ENCODE peak calls at places on chromosome 9, in four cellular contexts. One of them, this sample, is unnamed. For H3K79me2, the result is how much of the 10 kb centered on the place peaks cover.

GRCh38 chr9:113879906-113880305 is 3.8 kb downstream of the ZNF618 start:
- DNase-seq in H9: no peak
- DNase-seq in mesendoderm: no peak
- DNase-seq in H1: no peak
- DNase-seq in this sample: no peak

GRCh38 chr9:125910286-125910685 is 163.1 kb downstream of the PBX3 start:
- DNase-seq in H9: no peak
- DNase-seq in mesendoderm: no peak
- DNase-seq in H1: no peak
- DNase-seq in this sample: no peak

GRCh38 chr9:133142657-133143592 is 20.8 kb downstream of the GBGT1 start:
- DNase-seq in H9: no peak
- DNase-seq in mesendoderm: no peak
- DNase-seq in H1: no peak
- DNase-seq in this sample: peak

GRCh38 chr9:76255781-76256455 is 138.3 kb downstream of the RFK start:
- DNase-seq in H9: no peak
- DNase-seq in mesendoderm: no peak
- DNase-seq in H1: no peak
- DNase-seq in this sample: peak

GRCh38 chr9:1049641-1050040 is 516 bp upstream of the DMRT2 start:
- DNase-seq in H9: no peak
- DNase-seq in mesendoderm: no peak
- DNase-seq in H1: no peak
- DNase-seq in this sample: no peak

GRCh38 chr9:115850548-115851304 is 302.9 kb upstream of the PAPPA start:
- DNase-seq in H9: no peak
- DNase-seq in mesendoderm: no peak
- DNase-seq in H1: no peak
- DNase-seq in this sample: no peak

GRCh38 chr9:11702529-11702928 is 990.7 kb upstream of the TYRP1 start:
- DNase-seq in H9: no peak
- DNase-seq in mesendoderm: no peak
- DNase-seq in H1: no peak
- DNase-seq in this sample: no peak

GRCh38 chr9:133347985-133348762 is at the start of the genes MED22 and RPL7A:
- DNase-seq in H9: peak
- DNase-seq in mesendoderm: peak
- DNase-seq in H1: peak
- DNase-seq in this sample: peak

GRCh38 chr9:113620377-113621161 is 157.0 kb downstream of the RGS3 start:
- DNase-seq in H9: peak
- DNase-seq in mesendoderm: peak
- DNase-seq in H1: peak
- DNase-seq in this sample: peak

GRCh38 chr9:87077986-87078385 is 130.7 kb upstream of the GAS1 start:
- DNase-seq in H9: no peak
- DNase-seq in mesendoderm: no peak
- DNase-seq in H1: no peak
- DNase-seq in this sample: peak

GRCh38 chr9:108663381-108663876 is 192.4 kb downstream of the ACTL7B start:
- DNase-seq in H9: no peak
- DNase-seq in mesendoderm: no peak
- DNase-seq in H1: no peak
- DNase-seq in this sample: no peak

GRCh38 chr9:127968717-127969383 is 11.9 kb downstream of the EEIG1 start:
- DNase-seq in H9: no peak
- DNase-seq in mesendoderm: peak
- DNase-seq in H1: no peak
- DNase-seq in this sample: peak
- H3K79me2 ChIP-seq in H9: under half
- H3K79me2 ChIP-seq in mesendoderm: half or more
- H3K79me2 ChIP-seq in H1: under half
- H3K79me2 ChIP-seq in this sample: half or more

GRCh38 chr9:82331091-82331490 is 342.5 kb downstream of the SPATA31D1 start:
- DNase-seq in H9: no peak
- DNase-seq in mesendoderm: no peak
- DNase-seq in H1: no peak
- DNase-seq in this sample: no peak
- H3K4ac ChIP-seq in H9: no peak
- H3K4ac ChIP-seq in mesendoderm: no peak
- H3K4ac ChIP-seq in H1: no peak
- H3K4ac ChIP-seq in this sample: no peak

GRCh38 chr9:128863647-128864046 is 18.1 kb downstream of the KYAT1 start:
- DNase-seq in H9: peak
- DNase-seq in mesendoderm: peak
- DNase-seq in H1: peak
- DNase-seq in this sample: peak
- H3K79me2 ChIP-seq in H9: under half
- H3K79me2 ChIP-seq in mesendoderm: under half
- H3K79me2 ChIP-seq in H1: under half
- H3K79me2 ChIP-seq in this sample: under half

GRCh38 chr9:88776717-88777497 is 214.4 kb upstream of the S1PR3 start:
- DNase-seq in H9: no peak
- DNase-seq in mesendoderm: no peak
- DNase-seq in H1: no peak
- DNase-seq in this sample: peak
- H3K4ac ChIP-seq in H9: no peak
- H3K4ac ChIP-seq in mesendoderm: no peak
- H3K4ac ChIP-seq in H1: no peak
- H3K4ac ChIP-seq in this sample: peak

This sample was measured in trophoblast cell.